ENCODE peak calls at places on chromosomes 1 and 21, in nine cellular contexts. One of them, this sample, is unnamed.

GRCh38 chr1:106700151-106700550 is 356.3 kb upstream of the PRMT6 start:
- DNase-seq in fibroblast of villous mesenchyme: no peak
- DNase-seq in T1000: no peak
- DNase-seq in GM12891: no peak
- DNase-seq in stimulated activated naive CD4-positive, alpha-beta T cell: no peak
- DNase-seq in heart left ventricle: no peak
- DNase-seq in stimulated activated CD4-positive, alpha-beta T cell treated with anti-CD3 and anti-CD28 coated beads, Interleukin-1b, Interleukin-23, amount 100 ng/mL, for 24 hours: no peak
- DNase-seq in GM20000: no peak
- DNase-seq in dermis microvascular lymphatic vessel endothelial cell: no peak
- DNase-seq in this sample: no peak

GRCh38 chr1:8567146-8567545 is 249.2 kb downstream of the SLC45A1 start:
- DNase-seq in fibroblast of villous mesenchyme: peak
- DNase-seq in T1000: no peak
- DNase-seq in GM12891: no peak
- DNase-seq in stimulated activated naive CD4-positive, alpha-beta T cell: no peak
- DNase-seq in heart left ventricle: no peak
- DNase-seq in stimulated activated CD4-positive, alpha-beta T cell treated with anti-CD3 and anti-CD28 coated beads, Interleukin-1b, Interleukin-23, amount 100 ng/mL, for 24 hours: no peak
- DNase-seq in GM20000: no peak
- DNase-seq in dermis microvascular lymphatic vessel endothelial cell: no peak
- DNase-seq in this sample: no peak

GRCh38 chr1:211135342-211135950 is 1.5 kb upstream of the KCNH1 start:
- DNase-seq in fibroblast of villous mesenchyme: peak
- DNase-seq in T1000: no peak
- DNase-seq in GM12891: no peak
- DNase-seq in stimulated activated naive CD4-positive, alpha-beta T cell: no peak
- DNase-seq in heart left ventricle: no peak
- DNase-seq in stimulated activated CD4-positive, alpha-beta T cell treated with anti-CD3 and anti-CD28 coated beads, Interleukin-1b, Interleukin-23, amount 100 ng/mL, for 24 hours: no peak
- DNase-seq in GM20000: peak
- DNase-seq in dermis microvascular lymphatic vessel endothelial cell: peak
- DNase-seq in this sample: no peak

GRCh38 chr1:35558374-35559316 is 1.0 kb downstream of the NCDN start:
- DNase-seq in fibroblast of villous mesenchyme: no peak
- DNase-seq in T1000: no peak
- DNase-seq in GM12891: no peak
- DNase-seq in stimulated activated naive CD4-positive, alpha-beta T cell: no peak
- DNase-seq in heart left ventricle: no peak
- DNase-seq in stimulated activated CD4-positive, alpha-beta T cell treated with anti-CD3 and anti-CD28 coated beads, Interleukin-1b, Interleukin-23, amount 100 ng/mL, for 24 hours: no peak
- DNase-seq in GM20000: peak
- DNase-seq in dermis microvascular lymphatic vessel endothelial cell: no peak
- DNase-seq in this sample: peak

GRCh38 chr21:44955803-44956175 is 16.0 kb downstream of the SLX9 start:
- DNase-seq in fibroblast of villous mesenchyme: no peak
- DNase-seq in T1000: no peak
- DNase-seq in GM12891: no peak
- DNase-seq in stimulated activated naive CD4-positive, alpha-beta T cell: no peak
- DNase-seq in heart left ventricle: peak
- DNase-seq in stimulated activated CD4-positive, alpha-beta T cell treated with anti-CD3 and anti-CD28 coated beads, Interleukin-1b, Interleukin-23, amount 100 ng/mL, for 24 hours: no peak
- DNase-seq in GM20000: no peak
- DNase-seq in dermis microvascular lymphatic vessel endothelial cell: peak
- DNase-seq in this sample: no peak

GRCh38 chr1:157272899-157273774 is 134.9 kb upstream of the ETV3 start:
- DNase-seq in fibroblast of villous mesenchyme: peak
- DNase-seq in T1000: no peak
- DNase-seq in GM12891: no peak
- DNase-seq in stimulated activated naive CD4-positive, alpha-beta T cell: no peak
- DNase-seq in heart left ventricle: no peak
- DNase-seq in stimulated activated CD4-positive, alpha-beta T cell treated with anti-CD3 and anti-CD28 coated beads, Interleukin-1b, Interleukin-23, amount 100 ng/mL, for 24 hours: no peak
- DNase-seq in GM20000: no peak
- DNase-seq in dermis microvascular lymphatic vessel endothelial cell: no peak
- DNase-seq in this sample: no peak

GRCh38 chr1:107124705-107125104 is 16.1 kb upstream of the NTNG1 start:
- DNase-seq in fibroblast of villous mesenchyme: no peak
- DNase-seq in T1000: no peak
- DNase-seq in GM12891: no peak
- DNase-seq in stimulated activated naive CD4-positive, alpha-beta T cell: no peak
- DNase-seq in heart left ventricle: no peak
- DNase-seq in stimulated activated CD4-positive, alpha-beta T cell treated with anti-CD3 and anti-CD28 coated beads, Interleukin-1b, Interleukin-23, amount 100 ng/mL, for 24 hours: no peak
- DNase-seq in GM20000: no peak
- DNase-seq in dermis microvascular lymphatic vessel endothelial cell: no peak
- DNase-seq in this sample: no peak

GRCh38 chr1:28983509-28984310 is 69.3 kb downstream of the EPB41 start:
- DNase-seq in fibroblast of villous mesenchyme: peak
- DNase-seq in T1000: no peak
- DNase-seq in GM12891: no peak
- DNase-seq in stimulated activated naive CD4-positive, alpha-beta T cell: peak
- DNase-seq in heart left ventricle: peak
- DNase-seq in stimulated activated CD4-positive, alpha-beta T cell treated with anti-CD3 and anti-CD28 coated beads, Interleukin-1b, Interleukin-23, amount 100 ng/mL, for 24 hours: no peak
- DNase-seq in GM20000: no peak
- DNase-seq in dermis microvascular lymphatic vessel endothelial cell: peak
- DNase-seq in this sample: peak

GRCh38 chr1:233791372-233791703 is 113.1 kb upstream of the SLC35F3 start:
- DNase-seq in fibroblast of villous mesenchyme: no peak
- DNase-seq in T1000: no peak
- DNase-seq in GM12891: no peak
- DNase-seq in stimulated activated naive CD4-positive, alpha-beta T cell: no peak
- DNase-seq in heart left ventricle: no peak
- DNase-seq in stimulated activated CD4-positive, alpha-beta T cell treated with anti-CD3 and anti-CD28 coated beads, Interleukin-1b, Interleukin-23, amount 100 ng/mL, for 24 hours: no peak
- DNase-seq in GM20000: no peak
- DNase-seq in dermis microvascular lymphatic vessel endothelial cell: no peak
- DNase-seq in this sample: no peak

GRCh38 chr1:230400007-230400344 is 26.2 kb downstream of the PGBD5 start:
- DNase-seq in fibroblast of villous mesenchyme: no peak
- DNase-seq in T1000: no peak
- DNase-seq in GM12891: no peak
- DNase-seq in stimulated activated naive CD4-positive, alpha-beta T cell: no peak
- DNase-seq in heart left ventricle: no peak
- DNase-seq in stimulated activated CD4-positive, alpha-beta T cell treated with anti-CD3 and anti-CD28 coated beads, Interleukin-1b, Interleukin-23, amount 100 ng/mL, for 24 hours: no peak
- DNase-seq in GM20000: no peak
- DNase-seq in dermis microvascular lymphatic vessel endothelial cell: no peak
- DNase-seq in this sample: no peak

GRCh38 chr1:40107290-40107959 is 10.4 kb upstream of the PPT1 start:
- DNase-seq in fibroblast of villous mesenchyme: no peak
- DNase-seq in T1000: no peak
- DNase-seq in GM12891: no peak
- DNase-seq in stimulated activated naive CD4-positive, alpha-beta T cell: no peak
- DNase-seq in heart left ventricle: no peak
- DNase-seq in stimulated activated CD4-positive, alpha-beta T cell treated with anti-CD3 and anti-CD28 coated beads, Interleukin-1b, Interleukin-23, amount 100 ng/mL, for 24 hours: no peak
- DNase-seq in GM20000: no peak
- DNase-seq in dermis microvascular lymphatic vessel endothelial cell: no peak
- DNase-seq in this sample: no peak

GRCh38 chr1:158163000-158163947 is 17.4 kb upstream of the CD1D start:
- DNase-seq in fibroblast of villous mesenchyme: no peak
- DNase-seq in T1000: no peak
- DNase-seq in GM12891: no peak
- DNase-seq in stimulated activated naive CD4-positive, alpha-beta T cell: no peak
- DNase-seq in heart left ventricle: no peak
- DNase-seq in stimulated activated CD4-positive, alpha-beta T cell treated with anti-CD3 and anti-CD28 coated beads, Interleukin-1b, Interleukin-23, amount 100 ng/mL, for 24 hours: no peak
- DNase-seq in GM20000: peak
- DNase-seq in dermis microvascular lymphatic vessel endothelial cell: no peak
- DNase-seq in this sample: no peak

GRCh38 chr1:36406440-36406839 is 8.7 kb upstream of the LSM10 start:
- DNase-seq in fibroblast of villous mesenchyme: no peak
- DNase-seq in T1000: no peak
- DNase-seq in GM12891: no peak
- DNase-seq in stimulated activated naive CD4-positive, alpha-beta T cell: no peak
- DNase-seq in heart left ventricle: no peak
- DNase-seq in stimulated activated CD4-positive, alpha-beta T cell treated with anti-CD3 and anti-CD28 coated beads, Interleukin-1b, Interleukin-23, amount 100 ng/mL, for 24 hours: no peak
- DNase-seq in GM20000: no peak
- DNase-seq in dermis microvascular lymphatic vessel endothelial cell: no peak
- DNase-seq in this sample: no peak

GRCh38 chr1:224065455-224065854 is 48.5 kb upstream of the FBXO28 start:
- DNase-seq in fibroblast of villous mesenchyme: no peak
- DNase-seq in T1000: no peak
- DNase-seq in GM12891: no peak
- DNase-seq in stimulated activated naive CD4-positive, alpha-beta T cell: no peak
- DNase-seq in heart left ventricle: no peak
- DNase-seq in stimulated activated CD4-positive, alpha-beta T cell treated with anti-CD3 and anti-CD28 coated beads, Interleukin-1b, Interleukin-23, amount 100 ng/mL, for 24 hours: no peak
- DNase-seq in GM20000: no peak
- DNase-seq in dermis microvascular lymphatic vessel endothelial cell: peak
- DNase-seq in this sample: no peak

GRCh38 chr21:17602874-17603273 is 9.8 kb downstream of the BTG3 start:
- DNase-seq in fibroblast of villous mesenchyme: peak
- DNase-seq in T1000: no peak
- DNase-seq in GM12891: no peak
- DNase-seq in stimulated activated naive CD4-positive, alpha-beta T cell: no peak
- DNase-seq in heart left ventricle: no peak
- DNase-seq in stimulated activated CD4-positive, alpha-beta T cell treated with anti-CD3 and anti-CD28 coated beads, Interleukin-1b, Interleukin-23, amount 100 ng/mL, for 24 hours: no peak
- DNase-seq in GM20000: no peak
- DNase-seq in dermis microvascular lymphatic vessel endothelial cell: no peak
- DNase-seq in this sample: no peak

GRCh38 chr1:192474080-192474683 is 101.4 kb upstream of the RGS1 start:
- DNase-seq in fibroblast of villous mesenchyme: peak
- DNase-seq in T1000: no peak
- DNase-seq in GM12891: no peak
- DNase-seq in stimulated activated naive CD4-positive, alpha-beta T cell: no peak
- DNase-seq in heart left ventricle: no peak
- DNase-seq in stimulated activated CD4-positive, alpha-beta T cell treated with anti-CD3 and anti-CD28 coated beads, Interleukin-1b, Interleukin-23, amount 100 ng/mL, for 24 hours: no peak
- DNase-seq in GM20000: peak
- DNase-seq in dermis microvascular lymphatic vessel endothelial cell: peak
- DNase-seq in this sample: no peak

GRCh38 chr1:67611841-67612240 is 73.2 kb upstream of the GADD45A start:
- DNase-seq in fibroblast of villous mesenchyme: no peak
- DNase-seq in T1000: no peak
- DNase-seq in GM12891: no peak
- DNase-seq in stimulated activated naive CD4-positive, alpha-beta T cell: no peak
- DNase-seq in heart left ventricle: no peak
- DNase-seq in stimulated activated CD4-positive, alpha-beta T cell treated with anti-CD3 and anti-CD28 coated beads, Interleukin-1b, Interleukin-23, amount 100 ng/mL, for 24 hours: no peak
- DNase-seq in GM20000: no peak
- DNase-seq in dermis microvascular lymphatic vessel endothelial cell: no peak
- DNase-seq in this sample: no peak

GRCh38 chr1:6937048-6937447 is 151.8 kb downstream of the CAMTA1 start:
- DNase-seq in fibroblast of villous mesenchyme: no peak
- DNase-seq in T1000: no peak
- DNase-seq in GM12891: no peak
- DNase-seq in stimulated activated naive CD4-positive, alpha-beta T cell: no peak
- DNase-seq in heart left ventricle: no peak
- DNase-seq in stimulated activated CD4-positive, alpha-beta T cell treated with anti-CD3 and anti-CD28 coated beads, Interleukin-1b, Interleukin-23, amount 100 ng/mL, for 24 hours: no peak
- DNase-seq in GM20000: no peak
- DNase-seq in dermis microvascular lymphatic vessel endothelial cell: no peak
- DNase-seq in this sample: no peak

GRCh38 chr21:38773108-38774061 is 32.3 kb upstream of the ETS2 start:
- DNase-seq in fibroblast of villous mesenchyme: peak
- DNase-seq in T1000: peak
- DNase-seq in GM12891: no peak
- DNase-seq in stimulated activated naive CD4-positive, alpha-beta T cell: no peak
- DNase-seq in heart left ventricle: peak
- DNase-seq in stimulated activated CD4-positive, alpha-beta T cell treated with anti-CD3 and anti-CD28 coated beads, Interleukin-1b, Interleukin-23, amount 100 ng/mL, for 24 hours: no peak
- DNase-seq in GM20000: no peak
- DNase-seq in dermis microvascular lymphatic vessel endothelial cell: peak
- DNase-seq in this sample: no peak

GRCh38 chr1:156511656-156512055 is 11.1 kb upstream of the MEF2D start:
- DNase-seq in fibroblast of villous mesenchyme: no peak
- DNase-seq in T1000: no peak
- DNase-seq in GM12891: no peak
- DNase-seq in stimulated activated naive CD4-positive, alpha-beta T cell: no peak
- DNase-seq in heart left ventricle: no peak
- DNase-seq in stimulated activated CD4-positive, alpha-beta T cell treated with anti-CD3 and anti-CD28 coated beads, Interleukin-1b, Interleukin-23, amount 100 ng/mL, for 24 hours: no peak
- DNase-seq in GM20000: no peak
- DNase-seq in dermis microvascular lymphatic vessel endothelial cell: no peak
- DNase-seq in this sample: no peak

GRCh38 chr1:46622341-46622740 is 5.7 kb upstream of the MOB3C start:
- DNase-seq in fibroblast of villous mesenchyme: peak
- DNase-seq in T1000: peak
- DNase-seq in GM12891: no peak
- DNase-seq in stimulated activated naive CD4-positive, alpha-beta T cell: no peak
- DNase-seq in heart left ventricle: no peak
- DNase-seq in stimulated activated CD4-positive, alpha-beta T cell treated with anti-CD3 and anti-CD28 coated beads, Interleukin-1b, Interleukin-23, amount 100 ng/mL, for 24 hours: no peak
- DNase-seq in GM20000: peak
- DNase-seq in dermis microvascular lymphatic vessel endothelial cell: peak
- DNase-seq in this sample: no peak

GRCh38 chr1:246074421-246074820 is 432.7 kb downstream of the SMYD3 start:
- DNase-seq in fibroblast of villous mesenchyme: no peak
- DNase-seq in T1000: no peak
- DNase-seq in GM12891: no peak
- DNase-seq in stimulated activated naive CD4-positive, alpha-beta T cell: no peak
- DNase-seq in heart left ventricle: no peak
- DNase-seq in stimulated activated CD4-positive, alpha-beta T cell treated with anti-CD3 and anti-CD28 coated beads, Interleukin-1b, Interleukin-23, amount 100 ng/mL, for 24 hours: no peak
- DNase-seq in GM20000: no peak
- DNase-seq in dermis microvascular lymphatic vessel endothelial cell: no peak
- DNase-seq in this sample: no peak

GRCh38 chr1:150259758-150260669 is 2.4 kb downstream of the CA14 start:
- DNase-seq in fibroblast of villous mesenchyme: peak
- DNase-seq in T1000: no peak
- DNase-seq in GM12891: no peak
- DNase-seq in stimulated activated naive CD4-positive, alpha-beta T cell: no peak
- DNase-seq in heart left ventricle: peak
- DNase-seq in stimulated activated CD4-positive, alpha-beta T cell treated with anti-CD3 and anti-CD28 coated beads, Interleukin-1b, Interleukin-23, amount 100 ng/mL, for 24 hours: no peak
- DNase-seq in GM20000: no peak
- DNase-seq in dermis microvascular lymphatic vessel endothelial cell: peak
- DNase-seq in this sample: peak

GRCh38 chr1:158153179-158153578 is 27.5 kb upstream of the CD1D start:
- DNase-seq in fibroblast of villous mesenchyme: no peak
- DNase-seq in T1000: no peak
- DNase-seq in GM12891: no peak
- DNase-seq in stimulated activated naive CD4-positive, alpha-beta T cell: no peak
- DNase-seq in heart left ventricle: no peak
- DNase-seq in stimulated activated CD4-positive, alpha-beta T cell treated with anti-CD3 and anti-CD28 coated beads, Interleukin-1b, Interleukin-23, amount 100 ng/mL, for 24 hours: no peak
- DNase-seq in GM20000: no peak
- DNase-seq in dermis microvascular lymphatic vessel endothelial cell: no peak
- DNase-seq in this sample: no peak

GRCh38 chr1:14710331-14710730 is 111.8 kb downstream of the KAZN start:
- DNase-seq in fibroblast of villous mesenchyme: no peak
- DNase-seq in T1000: no peak
- DNase-seq in GM12891: no peak
- DNase-seq in stimulated activated naive CD4-positive, alpha-beta T cell: no peak
- DNase-seq in heart left ventricle: no peak
- DNase-seq in stimulated activated CD4-positive, alpha-beta T cell treated with anti-CD3 and anti-CD28 coated beads, Interleukin-1b, Interleukin-23, amount 100 ng/mL, for 24 hours: no peak
- DNase-seq in GM20000: no peak
- DNase-seq in dermis microvascular lymphatic vessel endothelial cell: no peak
- DNase-seq in this sample: no peak

GRCh38 chr1:183543619-183544204 is 46.5 kb downstream of the NCF2 start:
- DNase-seq in fibroblast of villous mesenchyme: peak
- DNase-seq in T1000: no peak
- DNase-seq in GM12891: no peak
- DNase-seq in stimulated activated naive CD4-positive, alpha-beta T cell: no peak
- DNase-seq in heart left ventricle: no peak
- DNase-seq in stimulated activated CD4-positive, alpha-beta T cell treated with anti-CD3 and anti-CD28 coated beads, Interleukin-1b, Interleukin-23, amount 100 ng/mL, for 24 hours: no peak
- DNase-seq in GM20000: no peak
- DNase-seq in dermis microvascular lymphatic vessel endothelial cell: peak
- DNase-seq in this sample: no peak

GRCh38 chr1:200346744-200347143 is 63.1 kb downstream of the ZNF281 start:
- DNase-seq in fibroblast of villous mesenchyme: peak
- DNase-seq in T1000: no peak
- DNase-seq in GM12891: no peak
- DNase-seq in stimulated activated naive CD4-positive, alpha-beta T cell: no peak
- DNase-seq in heart left ventricle: no peak
- DNase-seq in stimulated activated CD4-positive, alpha-beta T cell treated with anti-CD3 and anti-CD28 coated beads, Interleukin-1b, Interleukin-23, amount 100 ng/mL, for 24 hours: no peak
- DNase-seq in GM20000: no peak
- DNase-seq in dermis microvascular lymphatic vessel endothelial cell: no peak
- DNase-seq in this sample: no peak

GRCh38 chr1:24383381-24383940 is 30.1 kb downstream of the STPG1 start:
- DNase-seq in fibroblast of villous mesenchyme: no peak
- DNase-seq in T1000: no peak
- DNase-seq in GM12891: no peak
- DNase-seq in stimulated activated naive CD4-positive, alpha-beta T cell: no peak
- DNase-seq in heart left ventricle: no peak
- DNase-seq in stimulated activated CD4-positive, alpha-beta T cell treated with anti-CD3 and anti-CD28 coated beads, Interleukin-1b, Interleukin-23, amount 100 ng/mL, for 24 hours: no peak
- DNase-seq in GM20000: no peak
- DNase-seq in dermis microvascular lymphatic vessel endothelial cell: no peak
- DNase-seq in this sample: no peak

GRCh38 chr1:155900161-155900560 is 11.0 kb downstream of the RIT1 start:
- DNase-seq in fibroblast of villous mesenchyme: no peak
- DNase-seq in T1000: no peak
- DNase-seq in GM12891: no peak
- DNase-seq in stimulated activated naive CD4-positive, alpha-beta T cell: no peak
- DNase-seq in heart left ventricle: no peak
- DNase-seq in stimulated activated CD4-positive, alpha-beta T cell treated with anti-CD3 and anti-CD28 coated beads, Interleukin-1b, Interleukin-23, amount 100 ng/mL, for 24 hours: no peak
- DNase-seq in GM20000: no peak
- DNase-seq in dermis microvascular lymphatic vessel endothelial cell: no peak
- DNase-seq in this sample: no peak

GRCh38 chr1:145690587-145691558 is 16.3 kb downstream of the PDZK1 start:
- DNase-seq in fibroblast of villous mesenchyme: peak
- DNase-seq in T1000: no peak
- DNase-seq in GM12891: peak
- DNase-seq in stimulated activated naive CD4-positive, alpha-beta T cell: peak
- DNase-seq in heart left ventricle: no peak
- DNase-seq in stimulated activated CD4-positive, alpha-beta T cell treated with anti-CD3 and anti-CD28 coated beads, Interleukin-1b, Interleukin-23, amount 100 ng/mL, for 24 hours: no peak
- DNase-seq in GM20000: peak
- DNase-seq in dermis microvascular lymphatic vessel endothelial cell: peak
- DNase-seq in this sample: no peak